ENCODE peak calls at places on chromosomes 4 and X, in nine cellular contexts. B, K, T, Q, F, X, W, C and M are unnamed samples.

GRCh38 chr4:155658665-155659064 is 8.0 kb upstream of the GUCY1A1 start:
- DNase-seq in K (no peak), X (no peak), B (no peak), T (no peak), W (no peak), Q (no peak), C (no peak), F (no peak), M (no peak)

GRCh38 chr4:10371869-10372471 is 85.3 kb downstream of the ZNF518B start:
- DNase-seq in B (no peak), F (peak), C (no peak), X (no peak), W (no peak), K (no peak), Q (peak), T (no peak), M (peak)

GRCh38 chr4:55214172-55214571 is 88.8 kb upstream of the KDR start:
- DNase-seq in B (no peak), Q (peak), F (no peak), W (no peak), X (no peak), K (no peak), C (no peak), T (no peak), M (no peak)

GRCh38 chrX:153685751-153686676 is 1.7 kb upstream of the SLC6A8 start:
- DNase-seq in B (no peak), K (no peak), W (no peak), T (no peak), C (no peak), X (no peak), F (no peak), Q (no peak), M (no peak)

GRCh38 chrX:15151267-15152196 is 118.4 kb downstream of the ASB9 start:
- DNase-seq in B (peak), T (peak), F (no peak), W (no peak), X (no peak), Q (no peak), C (no peak), K (no peak), M (no peak)

GRCh38 chr4:11130195-11130975 is 298.3 kb downstream of the HS3ST1 start:
- DNase-seq in F (peak), K (no peak), X (no peak), W (no peak), Q (no peak), T (no peak), C (no peak), B (no peak), M (peak)

GRCh38 chr4:102525099-102525498 is 23.9 kb downstream of the NFKB1 start:
- DNase-seq in F (peak), B (no peak), C (no peak), T (no peak), X (no peak), W (no peak), Q (peak), K (no peak), M (peak)

GRCh38 chr4:18052158-18052557 is 30.6 kb upstream of the LCORL start:
- DNase-seq in X (no peak), T (no peak), W (no peak), F (no peak), Q (no peak), K (no peak), B (no peak), C (no peak), M (no peak)

GRCh38 chrX:110665636-110666035 is 130.0 kb downstream of the CHRDL1 start:
- DNase-seq in T (peak), W (no peak), C (no peak), X (no peak), Q (peak), K (no peak), B (no peak), F (peak), M (peak)